ENCODE peak calls at places on chromosomes 1 and 21, in nine cellular contexts. One of them, this sample, is unnamed. For H3K4me1, the result is how much of the 10 kb centered on the place peaks cover.

GRCh38 chr1:226989081-226989747 is 49.1 kb downstream of the COQ8A start:
- DNase-seq in left ventricle myocardium inferior: no peak
- DNase-seq in breast epithelium: no peak
- DNase-seq in CD8-positive, alpha-beta memory T cell: no peak
- DNase-seq in left lung: no peak
- DNase-seq in mammary epithelial cell: no peak
- DNase-seq in GM23248: no peak
- DNase-seq in gastrocnemius medialis: peak
- DNase-seq in foreskin keratinocyte: no peak
- DNase-seq in this sample: no peak

GRCh38 chr1:18047122-18047521 is 60.5 kb upstream of the IGSF21 start:
- DNase-seq in left ventricle myocardium inferior: no peak
- DNase-seq in breast epithelium: no peak
- DNase-seq in CD8-positive, alpha-beta memory T cell: no peak
- DNase-seq in left lung: no peak
- DNase-seq in mammary epithelial cell: no peak
- DNase-seq in GM23248: no peak
- DNase-seq in gastrocnemius medialis: no peak
- DNase-seq in foreskin keratinocyte: no peak
- DNase-seq in this sample: no peak

GRCh38 chr1:9129391-9130041 is 614 bp upstream of the GPR157 start:
- DNase-seq in left ventricle myocardium inferior: peak
- DNase-seq in breast epithelium: peak
- DNase-seq in CD8-positive, alpha-beta memory T cell: peak
- DNase-seq in left lung: peak
- DNase-seq in mammary epithelial cell: peak
- DNase-seq in GM23248: peak
- DNase-seq in gastrocnemius medialis: peak
- DNase-seq in foreskin keratinocyte: no peak
- DNase-seq in this sample: peak

GRCh38 chr21:35016071-35016470 is 33.0 kb downstream of the RUNX1 start:
- DNase-seq in left ventricle myocardium inferior: no peak
- DNase-seq in breast epithelium: no peak
- DNase-seq in CD8-positive, alpha-beta memory T cell: no peak
- DNase-seq in left lung: no peak
- DNase-seq in mammary epithelial cell: no peak
- DNase-seq in GM23248: no peak
- DNase-seq in gastrocnemius medialis: no peak
- DNase-seq in foreskin keratinocyte: no peak
- DNase-seq in this sample: no peak

GRCh38 chr1:38826262-38826661 is 33.3 kb downstream of the RRAGC start:
- DNase-seq in left ventricle myocardium inferior: no peak
- DNase-seq in breast epithelium: no peak
- DNase-seq in CD8-positive, alpha-beta memory T cell: no peak
- DNase-seq in left lung: no peak
- DNase-seq in mammary epithelial cell: no peak
- DNase-seq in GM23248: no peak
- DNase-seq in gastrocnemius medialis: no peak
- DNase-seq in foreskin keratinocyte: no peak
- DNase-seq in this sample: no peak

GRCh38 chr1:111202707-111203623 is 2.5 kb upstream of the DENND2D start:
- DNase-seq in left ventricle myocardium inferior: no peak
- DNase-seq in breast epithelium: no peak
- DNase-seq in CD8-positive, alpha-beta memory T cell: no peak
- DNase-seq in left lung: no peak
- DNase-seq in mammary epithelial cell: no peak
- DNase-seq in GM23248: no peak
- DNase-seq in gastrocnemius medialis: no peak
- DNase-seq in foreskin keratinocyte: no peak
- DNase-seq in this sample: peak

GRCh38 chr1:12296623-12297022 is 66.8 kb downstream of the VPS13D start:
- DNase-seq in left ventricle myocardium inferior: no peak
- DNase-seq in breast epithelium: no peak
- DNase-seq in CD8-positive, alpha-beta memory T cell: no peak
- DNase-seq in left lung: no peak
- DNase-seq in mammary epithelial cell: peak
- DNase-seq in GM23248: peak
- DNase-seq in gastrocnemius medialis: no peak
- DNase-seq in foreskin keratinocyte: no peak
- DNase-seq in this sample: no peak

GRCh38 chr1:18041107-18041506 is 66.5 kb upstream of the IGSF21 start:
- DNase-seq in left ventricle myocardium inferior: no peak
- DNase-seq in breast epithelium: no peak
- DNase-seq in CD8-positive, alpha-beta memory T cell: no peak
- DNase-seq in left lung: no peak
- DNase-seq in mammary epithelial cell: no peak
- DNase-seq in GM23248: no peak
- DNase-seq in gastrocnemius medialis: peak
- DNase-seq in foreskin keratinocyte: no peak
- DNase-seq in this sample: no peak

GRCh38 chr1:230196077-230196476 is 129.0 kb downstream of the GALNT2 start:
- DNase-seq in left ventricle myocardium inferior: no peak
- DNase-seq in breast epithelium: no peak
- DNase-seq in CD8-positive, alpha-beta memory T cell: no peak
- DNase-seq in left lung: no peak
- DNase-seq in mammary epithelial cell: no peak
- DNase-seq in GM23248: no peak
- DNase-seq in gastrocnemius medialis: no peak
- DNase-seq in foreskin keratinocyte: no peak
- DNase-seq in this sample: no peak

GRCh38 chr1:91755888-91756287 is 130.1 kb downstream of the TGFBR3 start:
- DNase-seq in left ventricle myocardium inferior: no peak
- DNase-seq in breast epithelium: no peak
- DNase-seq in CD8-positive, alpha-beta memory T cell: no peak
- DNase-seq in left lung: no peak
- DNase-seq in mammary epithelial cell: no peak
- DNase-seq in GM23248: no peak
- DNase-seq in gastrocnemius medialis: no peak
- DNase-seq in foreskin keratinocyte: no peak
- DNase-seq in this sample: no peak

GRCh38 chr1:30768830-30769718 is 11.5 kb upstream of the LAPTM5 start:
- DNase-seq in left ventricle myocardium inferior: no peak
- DNase-seq in breast epithelium: no peak
- DNase-seq in CD8-positive, alpha-beta memory T cell: no peak
- DNase-seq in left lung: no peak
- DNase-seq in mammary epithelial cell: no peak
- DNase-seq in GM23248: no peak
- DNase-seq in gastrocnemius medialis: no peak
- DNase-seq in foreskin keratinocyte: no peak
- DNase-seq in this sample: no peak

GRCh38 chr21:37554661-37555379 is 188.2 kb downstream of the DYRK1A start:
- DNase-seq in left ventricle myocardium inferior: no peak
- DNase-seq in breast epithelium: no peak
- DNase-seq in CD8-positive, alpha-beta memory T cell: no peak
- DNase-seq in left lung: no peak
- DNase-seq in mammary epithelial cell: no peak
- DNase-seq in GM23248: no peak
- DNase-seq in gastrocnemius medialis: no peak
- DNase-seq in foreskin keratinocyte: no peak
- DNase-seq in this sample: no peak

GRCh38 chr1:71242239-71242638 is 161.4 kb upstream of the ZRANB2 start:
- DNase-seq in left ventricle myocardium inferior: no peak
- DNase-seq in breast epithelium: no peak
- DNase-seq in CD8-positive, alpha-beta memory T cell: no peak
- DNase-seq in left lung: no peak
- DNase-seq in mammary epithelial cell: no peak
- DNase-seq in GM23248: no peak
- DNase-seq in gastrocnemius medialis: no peak
- DNase-seq in foreskin keratinocyte: no peak
- DNase-seq in this sample: no peak

GRCh38 chr21:34086887-34087306 is 13.5 kb downstream of the MRPS6 start:
- DNase-seq in left ventricle myocardium inferior: no peak
- DNase-seq in breast epithelium: no peak
- DNase-seq in CD8-positive, alpha-beta memory T cell: peak
- DNase-seq in left lung: no peak
- DNase-seq in mammary epithelial cell: no peak
- DNase-seq in GM23248: no peak
- DNase-seq in gastrocnemius medialis: no peak
- DNase-seq in foreskin keratinocyte: no peak
- DNase-seq in this sample: no peak

GRCh38 chr1:240927815-240928214 is 315.9 kb upstream of the GREM2 start:
- DNase-seq in left ventricle myocardium inferior: no peak
- DNase-seq in breast epithelium: no peak
- DNase-seq in CD8-positive, alpha-beta memory T cell: no peak
- DNase-seq in left lung: no peak
- DNase-seq in mammary epithelial cell: no peak
- DNase-seq in GM23248: no peak
- DNase-seq in gastrocnemius medialis: no peak
- DNase-seq in foreskin keratinocyte: no peak
- DNase-seq in this sample: no peak

GRCh38 chr1:101025283-101025679 is 303 bp downstream of the DPH5 start:
- DNase-seq in left ventricle myocardium inferior: no peak
- DNase-seq in breast epithelium: no peak
- DNase-seq in CD8-positive, alpha-beta memory T cell: no peak
- DNase-seq in left lung: no peak
- DNase-seq in mammary epithelial cell: no peak
- DNase-seq in GM23248: peak
- DNase-seq in gastrocnemius medialis: no peak
- DNase-seq in foreskin keratinocyte: no peak
- DNase-seq in this sample: no peak

GRCh38 chr1:228830954-228831481 is 95.7 kb downstream of the RHOU start:
- DNase-seq in left ventricle myocardium inferior: no peak
- DNase-seq in breast epithelium: peak
- DNase-seq in CD8-positive, alpha-beta memory T cell: no peak
- DNase-seq in left lung: no peak
- DNase-seq in mammary epithelial cell: peak
- DNase-seq in GM23248: peak
- DNase-seq in gastrocnemius medialis: no peak
- DNase-seq in foreskin keratinocyte: peak
- DNase-seq in this sample: no peak

GRCh38 chr1:2257245-2257627 is 29.1 kb downstream of the SKI start:
- DNase-seq in left ventricle myocardium inferior: peak
- DNase-seq in breast epithelium: no peak
- DNase-seq in CD8-positive, alpha-beta memory T cell: no peak
- DNase-seq in left lung: peak
- DNase-seq in mammary epithelial cell: peak
- DNase-seq in GM23248: peak
- DNase-seq in gastrocnemius medialis: no peak
- DNase-seq in foreskin keratinocyte: no peak
- DNase-seq in this sample: peak

GRCh38 chr1:2258996-2259395 is 30.9 kb downstream of the SKI start:
- DNase-seq in left ventricle myocardium inferior: no peak
- DNase-seq in breast epithelium: no peak
- DNase-seq in CD8-positive, alpha-beta memory T cell: peak
- DNase-seq in left lung: peak
- DNase-seq in mammary epithelial cell: no peak
- DNase-seq in GM23248: no peak
- DNase-seq in gastrocnemius medialis: no peak
- DNase-seq in foreskin keratinocyte: no peak
- DNase-seq in this sample: peak

GRCh38 chr1:2259668-2260392 is 31.7 kb downstream of the SKI start:
- DNase-seq in left ventricle myocardium inferior: no peak
- DNase-seq in breast epithelium: no peak
- DNase-seq in CD8-positive, alpha-beta memory T cell: no peak
- DNase-seq in left lung: peak
- DNase-seq in mammary epithelial cell: no peak
- DNase-seq in GM23248: peak
- DNase-seq in gastrocnemius medialis: no peak
- DNase-seq in foreskin keratinocyte: no peak
- DNase-seq in this sample: peak

GRCh38 chr1:2256430-2257244 is 28.5 kb downstream of the SKI start:
- DNase-seq in left ventricle myocardium inferior: no peak
- DNase-seq in breast epithelium: no peak
- DNase-seq in CD8-positive, alpha-beta memory T cell: no peak
- DNase-seq in left lung: no peak
- DNase-seq in mammary epithelial cell: no peak
- DNase-seq in GM23248: no peak
- DNase-seq in gastrocnemius medialis: no peak
- DNase-seq in foreskin keratinocyte: no peak
- DNase-seq in this sample: no peak

DNA sequence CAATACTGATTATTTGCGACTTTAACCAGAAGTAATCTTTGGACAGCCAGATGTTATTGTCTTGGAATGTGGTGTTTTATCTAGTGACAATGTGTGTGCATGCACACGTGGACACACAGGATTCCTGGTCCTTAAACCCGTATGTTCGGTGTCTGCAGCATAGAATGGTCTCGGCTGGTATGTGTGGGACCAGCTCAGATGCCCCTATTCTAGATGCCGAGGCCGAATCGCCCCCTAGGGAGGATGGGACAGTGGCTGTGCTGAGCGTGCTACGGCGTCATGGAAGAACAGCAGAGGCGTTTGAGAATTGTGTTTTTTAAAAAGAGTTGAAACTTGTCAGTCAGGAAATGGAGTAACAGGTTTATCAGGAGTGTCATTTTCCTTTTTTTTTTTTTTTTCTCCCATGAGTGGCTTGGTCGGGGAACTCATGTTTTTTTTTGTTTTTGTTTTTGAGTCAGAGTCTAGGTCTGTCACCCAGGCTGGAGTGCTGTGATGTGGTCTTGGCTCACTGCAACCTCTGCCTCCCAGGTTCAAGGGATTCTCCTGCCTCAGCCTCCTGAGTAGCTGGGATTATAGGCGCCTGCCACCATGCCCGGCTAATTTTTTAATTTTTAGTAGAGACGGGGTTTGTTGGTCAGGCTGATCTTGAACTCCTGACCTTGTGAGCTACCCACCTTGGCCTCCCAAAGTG is 30.1 kb downstream of the SKI start:
- DNase-seq in left ventricle myocardium inferior: no peak
- DNase-seq in breast epithelium: no peak
- DNase-seq in CD8-positive, alpha-beta memory T cell: no peak
- DNase-seq in left lung: peak
- DNase-seq in mammary epithelial cell: no peak
- DNase-seq in GM23248: no peak
- DNase-seq in gastrocnemius medialis: no peak
- DNase-seq in foreskin keratinocyte: peak
- DNase-seq in this sample: no peak
- H3K4me1 ChIP-seq in left ventricle myocardium inferior: half or more
- H3K4me1 ChIP-seq in breast epithelium: under half
- H3K4me1 ChIP-seq in CD8-positive, alpha-beta memory T cell: half or more
- H3K4me1 ChIP-seq in left lung: half or more
- H3K4me1 ChIP-seq in mammary epithelial cell: under half
- H3K4me1 ChIP-seq in GM23248: under half
- H3K4me1 ChIP-seq in gastrocnemius medialis: under half
- H3K4me1 ChIP-seq in foreskin keratinocyte: under half
- H3K4me1 ChIP-seq in this sample: under half

GRCh38 chr1:105636052-105636451 is 1420.4 kb upstream of the PRMT6 start:
- DNase-seq in left ventricle myocardium inferior: no peak
- DNase-seq in breast epithelium: no peak
- DNase-seq in CD8-positive, alpha-beta memory T cell: no peak
- DNase-seq in left lung: no peak
- DNase-seq in mammary epithelial cell: no peak
- DNase-seq in GM23248: no peak
- DNase-seq in gastrocnemius medialis: no peak
- DNase-seq in foreskin keratinocyte: no peak
- DNase-seq in this sample: no peak
- H3K4me1 ChIP-seq in left ventricle myocardium inferior: under half
- H3K4me1 ChIP-seq in breast epithelium: under half
- H3K4me1 ChIP-seq in CD8-positive, alpha-beta memory T cell: under half
- H3K4me1 ChIP-seq in left lung: under half
- H3K4me1 ChIP-seq in mammary epithelial cell: under half
- H3K4me1 ChIP-seq in GM23248: under half
- H3K4me1 ChIP-seq in gastrocnemius medialis: under half
- H3K4me1 ChIP-seq in foreskin keratinocyte: under half
- H3K4me1 ChIP-seq in this sample: under half

GRCh38 chr21:31410763-31411278 is 66.8 kb upstream of the TIAM1 start:
- DNase-seq in left ventricle myocardium inferior: no peak
- DNase-seq in breast epithelium: no peak
- DNase-seq in CD8-positive, alpha-beta memory T cell: no peak
- DNase-seq in left lung: no peak
- DNase-seq in mammary epithelial cell: no peak
- DNase-seq in GM23248: no peak
- DNase-seq in gastrocnemius medialis: no peak
- DNase-seq in foreskin keratinocyte: no peak
- DNase-seq in this sample: no peak
- H3K4me1 ChIP-seq in left ventricle myocardium inferior: under half
- H3K4me1 ChIP-seq in breast epithelium: under half
- H3K4me1 ChIP-seq in CD8-positive, alpha-beta memory T cell: under half
- H3K4me1 ChIP-seq in left lung: under half
- H3K4me1 ChIP-seq in mammary epithelial cell: under half
- H3K4me1 ChIP-seq in GM23248: under half
- H3K4me1 ChIP-seq in gastrocnemius medialis: under half
- H3K4me1 ChIP-seq in foreskin keratinocyte: under half
- H3K4me1 ChIP-seq in this sample: under half

GRCh38 chr1:206674745-206675175 is 9.9 kb upstream of the MAPKAPK2 start:
- DNase-seq in left ventricle myocardium inferior: no peak
- DNase-seq in breast epithelium: peak
- DNase-seq in CD8-positive, alpha-beta memory T cell: no peak
- DNase-seq in left lung: peak
- DNase-seq in mammary epithelial cell: peak
- DNase-seq in GM23248: peak
- DNase-seq in gastrocnemius medialis: peak
- DNase-seq in foreskin keratinocyte: peak
- DNase-seq in this sample: peak
- H3K4me1 ChIP-seq in left ventricle myocardium inferior: half or more
- H3K4me1 ChIP-seq in breast epithelium: under half
- H3K4me1 ChIP-seq in CD8-positive, alpha-beta memory T cell: under half
- H3K4me1 ChIP-seq in left lung: under half
- H3K4me1 ChIP-seq in mammary epithelial cell: under half
- H3K4me1 ChIP-seq in GM23248: under half
- H3K4me1 ChIP-seq in gastrocnemius medialis: under half
- H3K4me1 ChIP-seq in foreskin keratinocyte: under half
- H3K4me1 ChIP-seq in this sample: under half

This sample was measured in pancreas.